ENCODE peak calls at places on chromosomes 1 and 21, in six cellular contexts. J, Y, R, V, F and Z are unnamed samples.

GRCh38 chr21:42089093-42089631 is 18.0 kb downstream of the UMODL1 start:
- DNase-seq in J (no peak), Y (no peak), R (no peak), V (no peak), F (no peak), Z (no peak)

GRCh38 chr1:33170351-33171274 is 11.2 kb downstream of the TRIM62 start:
- DNase-seq in J (no peak), Y (no peak), R (no peak), V (no peak), F (no peak), Z (no peak)

GRCh38 chr1:93502561-93502960 is 54.6 kb downstream of the FNBP1L start:
- DNase-seq in J (no peak), Y (no peak), R (no peak), V (no peak), F (no peak), Z (no peak)

GRCh38 chr21:26587621-26588260 is 14.7 kb upstream of the CYYR1 start:
- DNase-seq in J (no peak), Y (no peak), R (no peak), V (peak; percentile 43), F (no peak), Z (peak; percentile 44)

GRCh38 chr1:23673086-23673813 is 18.4 kb upstream of the RPL11 start:
- DNase-seq in J (peak; percentile 76), Y (peak; percentile 75), R (peak; percentile 59), V (peak; percentile 67), F (peak; percentile 55), Z (peak; percentile 69)

GRCh38 chr1:154182342-154183044 is 9.4 kb downstream of the TPM3 start:
- DNase-seq in J (peak; percentile 68), Y (peak; percentile 71), R (no peak), V (peak; percentile 81), F (peak; percentile 24), Z (peak; percentile 84)

GRCh38 chr1:2258996-2259395 is 30.9 kb downstream of the SKI start:
- DNase-seq in J (no peak), Y (no peak), R (no peak), V (no peak), F (no peak), Z (no peak)

GRCh38 chr1:63774617-63775417 is 1.0 kb downstream of the ROR1 start:
- DNase-seq in J (peak; percentile 81), Y (peak; percentile 70), R (peak; percentile 62), V (peak; percentile 70), F (peak; percentile 19), Z (peak; percentile 36)

GRCh38 chr21:37145635-37146111 is 72.6 kb downstream of the TTC3 start:
- DNase-seq in J (no peak), Y (no peak), R (no peak), V (no peak), F (no peak), Z (peak; percentile 76)

GRCh38 chr21:22791986-22792560 is 1793.9 kb downstream of the NCAM2 start:
- DNase-seq in J (no peak), Y (no peak), R (peak; percentile 39), V (peak; percentile 34), F (peak; percentile 12), Z (peak; percentile 38)

GRCh38 chr1:16164821-16165364 is 9.0 kb upstream of the EPHA2 start:
- DNase-seq in J (no peak), Y (no peak), R (no peak), V (no peak), F (no peak), Z (no peak)

GRCh38 chr1:16165548-16165947 is 9.7 kb upstream of the EPHA2 start:
- DNase-seq in J (peak; percentile 47), Y (no peak), R (no peak), V (no peak), F (no peak), Z (no peak)

GRCh38 chr1:16168622-16169021 is 12.8 kb upstream of the EPHA2 start:
- DNase-seq in J (no peak), Y (no peak), R (no peak), V (no peak), F (no peak), Z (no peak)

GRCh38 chr1:16166117-16166516 is 10.2 kb upstream of the EPHA2 start:
- DNase-seq in J (no peak), Y (no peak), R (no peak), V (no peak), F (no peak), Z (no peak)

GRCh38 chr1:16167331-16168143 is 11.7 kb upstream of the EPHA2 start:
- DNase-seq in J (peak; percentile 91), Y (peak; percentile 91), R (peak; percentile 87), V (peak; percentile 56), F (no peak), Z (no peak)
- H2BK5ac ChIP-seq in J (peak overlapping the region; percentile 91), Y (no peak overlapping the region), R (peak overlapping the region; percentile 89), V (peak overlapping the region; percentile 77), F (no peak overlapping the region), Z (no peak overlapping the region)

GRCh38 chr1:183689770-183690204 is 36.7 kb upstream of the APOBEC4 start:
- DNase-seq in J (no peak), Y (no peak), R (no peak), V (no peak), F (no peak), Z (no peak)

GRCh38 chr1:183696981-183697380 is 43.9 kb upstream of the APOBEC4 start:
- DNase-seq in J (no peak), Y (no peak), R (no peak), V (no peak), F (peak; percentile 51), Z (no peak)

GRCh38 chr1:183694035-183694434 is 40.9 kb upstream of the APOBEC4 start:
- DNase-seq in J (no peak), Y (no peak), R (no peak), V (no peak), F (no peak), Z (no peak)

GRCh38 chr1:183694636-183695035 is 41.5 kb upstream of the APOBEC4 start:
- DNase-seq in J (no peak), Y (no peak), R (no peak), V (no peak), F (no peak), Z (no peak)

DNA sequence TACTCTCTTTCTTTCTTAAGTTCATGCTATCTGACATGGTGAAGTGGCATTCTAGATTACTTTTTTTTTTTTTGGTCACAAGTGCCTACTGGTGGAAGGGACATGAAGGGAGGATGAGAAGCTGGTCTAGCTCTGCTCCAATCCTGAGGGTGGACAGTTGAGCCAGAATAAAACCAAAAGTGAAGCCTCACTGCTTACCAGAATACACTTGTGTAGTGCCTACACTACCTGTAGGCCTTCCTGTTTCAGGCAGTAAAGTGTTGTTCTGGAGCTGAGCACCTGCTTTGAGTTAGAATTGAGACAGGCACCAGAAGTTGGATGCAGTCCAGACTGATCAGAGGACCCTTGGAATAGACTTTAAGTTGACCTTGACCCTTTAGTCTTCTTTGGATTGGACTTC is 40.4 kb upstream of the APOBEC4 start:
- DNase-seq in J (no peak), Y (no peak), R (no peak), V (no peak), F (no peak), Z (no peak)
- H2AFZ ChIP-seq in J (no peak overlapping the region), Y (no peak overlapping the region), R (no peak overlapping the region), V (no peak overlapping the region), F (no peak overlapping the region), Z (no peak overlapping the region)

DNA sequence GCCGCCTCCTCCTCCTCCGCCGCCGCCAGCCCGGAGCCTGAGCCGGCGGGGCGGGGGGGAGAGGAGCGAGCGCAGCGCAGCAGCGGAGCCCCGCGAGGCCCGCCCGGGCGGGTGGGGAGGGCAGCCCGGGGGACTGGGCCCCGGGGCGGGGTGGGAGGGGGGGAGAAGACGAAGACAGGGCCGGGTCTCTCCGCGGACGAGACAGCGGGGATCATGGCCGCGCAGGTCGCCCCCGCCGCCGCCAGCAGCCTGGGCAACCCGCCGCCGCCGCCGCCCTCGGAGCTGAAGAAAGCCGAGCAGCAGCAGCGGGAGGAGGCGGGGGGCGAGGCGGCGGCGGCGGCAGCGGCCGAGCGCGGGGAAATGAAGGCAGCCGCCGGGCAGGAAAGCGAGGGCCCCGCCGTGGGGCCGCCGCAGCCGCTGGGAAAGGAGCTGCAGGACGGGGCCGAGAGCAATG is 403 bp downstream of the ARID1A start:
- DNase-seq in J (no peak), Y (no peak), R (no peak), V (no peak), F (no peak), Z (no peak)
- H2BK5ac ChIP-seq in J (no peak overlapping the region), Y (no peak overlapping the region), R (peak overlapping the region; percentile 99), V (peak overlapping the region; percentile 78), F (peak overlapping the region; percentile 100), Z (peak overlapping the region; percentile 82)

GRCh38 chr1:15407579-15407978 is 2.1 kb upstream of the EFHD2 start:
- DNase-seq in J (no peak), Y (no peak), R (no peak), V (no peak), F (no peak), Z (no peak)

GRCh38 chr1:15410223-15410883 is 665 bp downstream of the EFHD2 start:
- DNase-seq in J (no peak), Y (no peak), R (no peak), V (no peak), F (no peak), Z (no peak)

GRCh38 chr1:15410884-15411245 is 1.2 kb downstream of the EFHD2 start:
- DNase-seq in J (no peak), Y (no peak), R (no peak), V (no peak), F (no peak), Z (no peak)

GRCh38 chr1:15408890-15409399 is 743 bp upstream of the EFHD2 start:
- DNase-seq in J (peak; percentile 75), Y (no peak), R (no peak), V (no peak), F (no peak), Z (no peak)

DNA sequence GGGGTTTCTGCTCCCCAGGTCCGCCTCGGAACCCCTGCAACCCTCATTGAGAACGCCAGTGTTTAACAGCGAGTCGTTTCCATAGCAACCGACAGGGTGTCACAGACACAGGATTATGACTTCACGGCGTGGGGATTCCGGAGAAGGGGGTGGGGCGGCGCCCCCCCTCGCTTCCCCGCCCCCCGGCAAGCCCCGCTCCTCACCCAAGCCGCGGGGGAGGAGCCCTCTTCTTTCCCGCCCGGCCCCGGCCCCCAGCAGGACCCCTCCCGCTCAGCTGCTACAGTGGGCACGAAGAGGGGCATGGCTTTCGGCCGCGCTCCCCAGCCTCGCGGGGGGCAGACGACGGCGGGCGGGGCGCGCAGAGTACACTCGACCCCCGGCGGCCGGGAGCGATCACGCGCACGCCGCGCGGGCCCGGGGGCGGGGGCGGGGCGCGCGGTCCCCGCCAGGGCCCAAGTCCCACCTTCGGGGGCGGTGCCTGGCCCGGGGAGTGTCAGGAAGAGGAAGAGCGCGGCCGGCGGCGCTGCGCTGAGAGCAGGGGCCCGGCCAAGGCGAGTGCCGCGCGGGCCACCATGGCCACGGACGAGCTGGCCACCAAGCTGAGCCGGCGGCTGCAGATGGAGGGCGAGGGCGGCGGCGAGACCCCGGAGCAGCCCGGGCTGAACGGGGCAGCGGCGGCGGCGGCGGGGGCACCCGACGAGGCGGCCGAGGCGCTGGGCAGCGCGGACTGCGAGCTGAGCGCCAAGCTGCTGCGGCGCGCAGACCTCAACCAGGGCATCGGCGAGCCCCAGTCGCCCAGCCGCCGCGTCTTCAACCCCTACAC is at the start of gene EFHD2:
- DNase-seq in J (peak; percentile 86), Y (peak; percentile 79), R (peak; percentile 88), V (peak; percentile 94), F (peak; percentile 79), Z (peak; percentile 71)
- H2AFZ ChIP-seq in J (peak within 1 kb of the TSS; percentile 61), Y (no peak within 1 kb of the TSS), R (peak within 1 kb of the TSS; percentile 98), V (peak within 1 kb of the TSS; percentile 96), F (peak within 1 kb of the TSS; percentile 56), Z (peak within 1 kb of the TSS; percentile 97)

GRCh38 chr21:45643021-45643980 is at the start of gene PCBP3:
- DNase-seq in J (peak; percentile 99), Y (peak; percentile 98), R (peak; percentile 94), V (peak; percentile 94), F (peak; percentile 28), Z (peak; percentile 89)
- H2BK5ac ChIP-seq in J (no peak within 1 kb of the TSS), Y (no peak within 1 kb of the TSS), R (no peak within 1 kb of the TSS), V (no peak within 1 kb of the TSS), F (no peak within 1 kb of the TSS), Z (no peak within 1 kb of the TSS)